ENCODE peak calls at places on chromosomes 12 and 14, in ten cellular contexts. One of them, this sample, is unnamed.

GRCh38 chr12:26410686-26411085 is 215.3 kb downstream of the SSPN start:
- DNase-seq in cardiac muscle cell: no peak
- DNase-seq in dorsolateral prefrontal cortex: no peak
- DNase-seq in HCT116: no peak
- DNase-seq in kidney: no peak
- DNase-seq in heart right ventricle: no peak
- DNase-seq in psoas muscle: no peak
- DNase-seq in A549: no peak
- DNase-seq in bronchial epithelial cell: no peak
- DNase-seq in lower leg skin: no peak
- DNase-seq in this sample: no peak

GRCh38 chr12:3359478-3359877 is 131.5 kb upstream of the PRMT8 start:
- DNase-seq in cardiac muscle cell: no peak
- DNase-seq in dorsolateral prefrontal cortex: no peak
- DNase-seq in HCT116: no peak
- DNase-seq in kidney: no peak
- DNase-seq in heart right ventricle: no peak
- DNase-seq in psoas muscle: no peak
- DNase-seq in A549: no peak
- DNase-seq in bronchial epithelial cell: no peak
- DNase-seq in lower leg skin: no peak
- DNase-seq in this sample: no peak

GRCh38 chr14:85300119-85300518 is 229.8 kb upstream of the FLRT2 start:
- DNase-seq in cardiac muscle cell: no peak
- DNase-seq in dorsolateral prefrontal cortex: no peak
- DNase-seq in HCT116: no peak
- DNase-seq in kidney: no peak
- DNase-seq in heart right ventricle: no peak
- DNase-seq in psoas muscle: no peak
- DNase-seq in A549: no peak
- DNase-seq in bronchial epithelial cell: no peak
- DNase-seq in lower leg skin: no peak
- DNase-seq in this sample: no peak

GRCh38 chr14:55084648-55085441 is 33.4 kb downstream of the MAPK1IP1L start:
- DNase-seq in cardiac muscle cell: no peak
- DNase-seq in dorsolateral prefrontal cortex: no peak
- DNase-seq in HCT116: no peak
- DNase-seq in kidney: no peak
- DNase-seq in heart right ventricle: no peak
- DNase-seq in psoas muscle: no peak
- DNase-seq in A549: no peak
- DNase-seq in bronchial epithelial cell: no peak
- DNase-seq in lower leg skin: peak
- DNase-seq in this sample: no peak

GRCh38 chr12:121773011-121773777 is 20.3 kb downstream of the RHOF start:
- DNase-seq in cardiac muscle cell: peak
- DNase-seq in dorsolateral prefrontal cortex: peak
- DNase-seq in HCT116: peak
- DNase-seq in kidney: peak
- DNase-seq in heart right ventricle: peak
- DNase-seq in psoas muscle: peak
- DNase-seq in A549: peak
- DNase-seq in bronchial epithelial cell: peak
- DNase-seq in lower leg skin: no peak
- DNase-seq in this sample: peak

GRCh38 chr14:94136575-94137331 is 7.3 kb upstream of the IFI27L2 start:
- DNase-seq in cardiac muscle cell: peak
- DNase-seq in dorsolateral prefrontal cortex: peak
- DNase-seq in HCT116: peak
- DNase-seq in kidney: peak
- DNase-seq in heart right ventricle: peak
- DNase-seq in psoas muscle: peak
- DNase-seq in A549: peak
- DNase-seq in bronchial epithelial cell: peak
- DNase-seq in lower leg skin: peak
- DNase-seq in this sample: peak

GRCh38 chr12:118237908-118238307 is 102.0 kb downstream of the PEBP1 start:
- DNase-seq in cardiac muscle cell: peak
- DNase-seq in dorsolateral prefrontal cortex: no peak
- DNase-seq in HCT116: peak
- DNase-seq in kidney: no peak
- DNase-seq in heart right ventricle: no peak
- DNase-seq in psoas muscle: no peak
- DNase-seq in A549: no peak
- DNase-seq in bronchial epithelial cell: peak
- DNase-seq in lower leg skin: no peak
- DNase-seq in this sample: peak

GRCh38 chr12:22066235-22066765 is 20.3 kb downstream of the CMAS start:
- DNase-seq in cardiac muscle cell: no peak
- DNase-seq in dorsolateral prefrontal cortex: no peak
- DNase-seq in HCT116: no peak
- DNase-seq in kidney: no peak
- DNase-seq in heart right ventricle: no peak
- DNase-seq in psoas muscle: no peak
- DNase-seq in A549: no peak
- DNase-seq in bronchial epithelial cell: no peak
- DNase-seq in lower leg skin: no peak
- DNase-seq in this sample: no peak

GRCh38 chr14:78519863-78520262 is 349.7 kb downstream of the NRXN3 start:
- DNase-seq in cardiac muscle cell: peak
- DNase-seq in dorsolateral prefrontal cortex: no peak
- DNase-seq in HCT116: no peak
- DNase-seq in kidney: no peak
- DNase-seq in heart right ventricle: peak
- DNase-seq in psoas muscle: no peak
- DNase-seq in A549: no peak
- DNase-seq in bronchial epithelial cell: peak
- DNase-seq in lower leg skin: no peak
- DNase-seq in this sample: peak

GRCh38 chr14:31745741-31746140 is 184.5 kb downstream of the NUBPL start:
- DNase-seq in cardiac muscle cell: no peak
- DNase-seq in dorsolateral prefrontal cortex: no peak
- DNase-seq in HCT116: no peak
- DNase-seq in kidney: no peak
- DNase-seq in heart right ventricle: no peak
- DNase-seq in psoas muscle: no peak
- DNase-seq in A549: no peak
- DNase-seq in bronchial epithelial cell: no peak
- DNase-seq in lower leg skin: no peak
- DNase-seq in this sample: no peak
- TF ChIP-seq CTCF in cardiac muscle cell: no peak
- TF ChIP-seq CTCF in dorsolateral prefrontal cortex: no peak
- TF ChIP-seq CTCF in HCT116: peak
- TF ChIP-seq CTCF in kidney: no peak
- TF ChIP-seq CTCF in heart right ventricle: no peak
- TF ChIP-seq CTCF in psoas muscle: no peak
- TF ChIP-seq CTCF in A549: no peak
- TF ChIP-seq CTCF in bronchial epithelial cell: no peak
- TF ChIP-seq CTCF in lower leg skin: no peak
- TF ChIP-seq CTCF in this sample: peak

GRCh38 chr12:100796616-100797015 is 2.0 kb downstream of the ANO4 start:
- DNase-seq in cardiac muscle cell: no peak
- DNase-seq in dorsolateral prefrontal cortex: no peak
- DNase-seq in HCT116: no peak
- DNase-seq in kidney: no peak
- DNase-seq in heart right ventricle: no peak
- DNase-seq in psoas muscle: no peak
- DNase-seq in A549: no peak
- DNase-seq in bronchial epithelial cell: no peak
- DNase-seq in lower leg skin: no peak
- DNase-seq in this sample: no peak

GRCh38 chr12:100795193-100796179 is 910 bp downstream of the ANO4 start:
- DNase-seq in cardiac muscle cell: no peak
- DNase-seq in dorsolateral prefrontal cortex: peak
- DNase-seq in HCT116: no peak
- DNase-seq in kidney: no peak
- DNase-seq in heart right ventricle: no peak
- DNase-seq in psoas muscle: no peak
- DNase-seq in A549: no peak
- DNase-seq in bronchial epithelial cell: no peak
- DNase-seq in lower leg skin: no peak
- DNase-seq in this sample: no peak

GRCh38 chr12:100797246-100797645 is 2.7 kb downstream of the ANO4 start:
- DNase-seq in cardiac muscle cell: no peak
- DNase-seq in dorsolateral prefrontal cortex: no peak
- DNase-seq in HCT116: no peak
- DNase-seq in kidney: no peak
- DNase-seq in heart right ventricle: no peak
- DNase-seq in psoas muscle: no peak
- DNase-seq in A549: no peak
- DNase-seq in bronchial epithelial cell: no peak
- DNase-seq in lower leg skin: no peak
- DNase-seq in this sample: no peak

GRCh38 chr12:100793182-100793581 is 1.4 kb upstream of the ANO4 start:
- DNase-seq in cardiac muscle cell: peak
- DNase-seq in dorsolateral prefrontal cortex: no peak
- DNase-seq in HCT116: peak
- DNase-seq in kidney: no peak
- DNase-seq in heart right ventricle: no peak
- DNase-seq in psoas muscle: no peak
- DNase-seq in A549: no peak
- DNase-seq in bronchial epithelial cell: peak
- DNase-seq in lower leg skin: no peak
- DNase-seq in this sample: peak

DNA sequence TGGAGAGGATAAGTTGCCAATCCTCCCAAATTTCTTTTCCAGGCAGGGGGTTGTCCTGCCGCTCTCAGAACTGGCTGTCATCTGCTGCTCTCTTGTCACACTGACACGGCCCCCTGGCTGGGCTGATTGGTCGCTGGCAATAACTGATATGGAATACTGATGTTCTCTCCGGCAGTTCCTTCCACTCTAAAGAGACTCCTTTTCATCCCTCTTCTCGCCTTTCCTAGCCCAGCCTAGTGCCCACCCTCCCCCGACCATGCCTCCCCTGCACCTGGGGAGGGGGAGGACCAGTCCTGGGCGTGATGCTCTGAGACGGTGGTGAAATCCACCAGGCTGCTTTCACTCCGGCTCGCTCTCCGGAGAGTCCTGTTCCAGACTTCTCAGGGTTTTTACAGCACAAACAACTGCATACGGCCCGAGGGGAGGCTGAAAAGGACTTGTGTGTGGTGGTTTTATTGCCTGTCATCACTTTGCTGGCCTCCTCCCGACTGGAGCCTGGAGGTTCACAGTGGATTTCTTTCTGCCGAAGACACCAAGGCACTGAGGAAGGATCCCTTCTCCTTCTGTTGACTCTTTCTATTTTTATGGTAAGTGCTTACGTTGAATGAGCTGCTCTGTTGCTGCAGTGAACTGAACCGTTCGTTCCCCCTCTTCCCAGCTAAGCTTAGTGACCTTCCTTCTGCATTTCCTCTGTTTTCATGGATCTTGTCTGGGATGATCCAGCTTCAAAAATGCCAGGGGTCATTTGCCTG is at the start of gene ANO4:
- DNase-seq in cardiac muscle cell: peak
- DNase-seq in dorsolateral prefrontal cortex: peak
- DNase-seq in HCT116: no peak
- DNase-seq in kidney: no peak
- DNase-seq in heart right ventricle: no peak
- DNase-seq in psoas muscle: no peak
- DNase-seq in A549: no peak
- DNase-seq in bronchial epithelial cell: no peak
- DNase-seq in lower leg skin: no peak
- DNase-seq in this sample: no peak
- H3K4me3 ChIP-seq in cardiac muscle cell: no peak
- H3K4me3 ChIP-seq in dorsolateral prefrontal cortex: peak
- H3K4me3 ChIP-seq in HCT116: no peak
- H3K4me3 ChIP-seq in kidney: no peak
- H3K4me3 ChIP-seq in heart right ventricle: no peak
- H3K4me3 ChIP-seq in psoas muscle: no peak
- H3K4me3 ChIP-seq in A549: no peak
- H3K4me3 ChIP-seq in bronchial epithelial cell: no peak
- H3K4me3 ChIP-seq in lower leg skin: no peak
- H3K4me3 ChIP-seq in this sample: no peak

GRCh38 chr12:125540580-125541204 is 475.5 kb downstream of the AACS start:
- DNase-seq in cardiac muscle cell: no peak
- DNase-seq in dorsolateral prefrontal cortex: no peak
- DNase-seq in HCT116: no peak
- DNase-seq in kidney: no peak
- DNase-seq in heart right ventricle: no peak
- DNase-seq in psoas muscle: no peak
- DNase-seq in A549: no peak
- DNase-seq in bronchial epithelial cell: no peak
- DNase-seq in lower leg skin: no peak
- DNase-seq in this sample: no peak

GRCh38 chr12:125533434-125534029 is 468.3 kb downstream of the AACS start:
- DNase-seq in cardiac muscle cell: no peak
- DNase-seq in dorsolateral prefrontal cortex: peak
- DNase-seq in HCT116: no peak
- DNase-seq in kidney: no peak
- DNase-seq in heart right ventricle: peak
- DNase-seq in psoas muscle: no peak
- DNase-seq in A549: peak
- DNase-seq in bronchial epithelial cell: no peak
- DNase-seq in lower leg skin: no peak
- DNase-seq in this sample: no peak

DNA sequence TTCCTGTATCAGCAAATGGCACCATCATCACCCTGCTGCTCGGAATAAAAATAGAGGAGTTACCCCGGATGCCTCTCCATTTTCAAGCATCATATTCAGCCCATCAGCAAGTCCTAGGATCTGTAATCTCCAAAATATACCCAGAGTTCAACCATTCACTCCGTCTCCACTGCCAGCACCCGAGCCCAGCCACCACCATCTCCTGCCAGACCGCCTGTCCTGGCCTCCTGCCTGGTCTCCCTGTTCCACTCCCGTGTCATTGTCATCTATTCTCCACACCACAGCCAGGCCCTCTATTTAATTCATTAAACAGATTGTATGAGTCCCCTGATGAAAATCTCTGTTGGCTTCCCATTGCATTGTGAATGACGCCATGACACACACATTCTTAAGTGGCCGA is 473.6 kb downstream of the AACS start:
- DNase-seq in cardiac muscle cell: no peak
- DNase-seq in dorsolateral prefrontal cortex: no peak
- DNase-seq in HCT116: no peak
- DNase-seq in kidney: no peak
- DNase-seq in heart right ventricle: no peak
- DNase-seq in psoas muscle: no peak
- DNase-seq in A549: no peak
- DNase-seq in bronchial epithelial cell: no peak
- DNase-seq in lower leg skin: no peak
- DNase-seq in this sample: no peak
- TF ChIP-seq CTCF in cardiac muscle cell: no peak
- TF ChIP-seq CTCF in dorsolateral prefrontal cortex: no peak
- TF ChIP-seq CTCF in HCT116: no peak
- TF ChIP-seq CTCF in kidney: no peak
- TF ChIP-seq CTCF in heart right ventricle: no peak
- TF ChIP-seq CTCF in psoas muscle: no peak
- TF ChIP-seq CTCF in A549: no peak
- TF ChIP-seq CTCF in bronchial epithelial cell: no peak
- TF ChIP-seq CTCF in lower leg skin: no peak
- TF ChIP-seq CTCF in this sample: no peak

DNA sequence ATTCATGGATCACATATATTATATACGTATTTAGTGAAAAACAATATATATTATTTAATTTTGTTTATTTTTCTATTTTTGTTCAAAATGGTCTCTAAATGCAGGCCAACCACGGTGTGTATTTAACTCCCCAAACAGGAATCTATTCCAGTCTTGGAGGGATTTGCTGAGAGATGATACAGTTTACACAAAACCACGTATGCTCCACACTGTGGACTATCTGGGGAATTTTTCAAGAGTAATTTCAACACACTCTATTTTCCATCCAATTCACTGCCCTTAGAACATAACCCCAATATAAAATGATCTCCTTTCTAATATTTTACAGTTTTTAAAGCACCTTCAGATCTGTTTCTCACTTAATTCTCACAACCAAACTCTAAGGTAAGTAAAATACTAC is 15.3 kb downstream of the EML1 start:
- DNase-seq in cardiac muscle cell: peak
- DNase-seq in dorsolateral prefrontal cortex: no peak
- DNase-seq in HCT116: no peak
- DNase-seq in kidney: no peak
- DNase-seq in heart right ventricle: no peak
- DNase-seq in psoas muscle: no peak
- DNase-seq in A549: no peak
- DNase-seq in bronchial epithelial cell: no peak
- DNase-seq in lower leg skin: no peak
- DNase-seq in this sample: peak
- H3K4me3 ChIP-seq in cardiac muscle cell: no peak
- H3K4me3 ChIP-seq in dorsolateral prefrontal cortex: no peak
- H3K4me3 ChIP-seq in HCT116: no peak
- H3K4me3 ChIP-seq in kidney: no peak
- H3K4me3 ChIP-seq in heart right ventricle: no peak
- H3K4me3 ChIP-seq in psoas muscle: no peak
- H3K4me3 ChIP-seq in A549: no peak
- H3K4me3 ChIP-seq in bronchial epithelial cell: no peak
- H3K4me3 ChIP-seq in lower leg skin: no peak
- H3K4me3 ChIP-seq in this sample: no peak